ENCODE peak calls at places on chromosome 11, in nine cellular contexts. S is mammary epithelial cell, V is HFF-Myc, F is A549, Z is cardiac muscle cell, E is uterus, N is left ventricle myocardium inferior, M is astrocyte of the spinal cord, H is ovary. X is an unnamed sample.

GRCh38 chr11:63560506-63561179 is 2.5 kb downstream of the PLAAT2 start:
- DNase-seq in S (peak), V (no peak), F (no peak), Z (no peak), E (no peak), N (peak), M (no peak), H (no peak), X (no peak)

GRCh38 chr11:121448431-121448941 is 3.6 kb upstream of the SORL1 start:
- DNase-seq in S (no peak), V (no peak), F (no peak), Z (no peak), E (no peak), N (no peak), M (no peak), H (no peak), X (no peak)

GRCh38 chr11:93940395-93940794 is 80.8 kb upstream of the HEPHL1 start:
- DNase-seq in S (no peak), V (no peak), F (no peak), Z (no peak), E (no peak), N (no peak), M (no peak), H (no peak), X (no peak)

GRCh38 chr11:299081-299891 is at the start of gene IFITM5:
- DNase-seq in S (no peak), V (no peak), F (no peak), Z (no peak), E (no peak), N (peak), M (no peak), H (peak), X (no peak)

GRCh38 chr11:17314232-17314547 is 37.4 kb upstream of the NCR3LG1 start:
- DNase-seq in S (peak), V (peak), F (no peak), Z (peak), E (no peak), N (no peak), M (peak), H (no peak), X (peak)

GRCh38 chr11:98568011-98568410 is 452.7 kb upstream of the CNTN5 start:
- DNase-seq in S (no peak), V (no peak), F (no peak), Z (peak), E (no peak), N (no peak), M (peak), H (no peak), X (peak)

GRCh38 chr11:91860661-91861060 is 364.0 kb upstream of the FAT3 start:
- DNase-seq in S (no peak), V (no peak), F (no peak), Z (no peak), E (no peak), N (no peak), M (no peak), H (no peak), X (no peak)

GRCh38 chr11:73431431-73431830 is 55.2 kb downstream of the RELT start:
- DNase-seq in S (no peak), V (no peak), F (no peak), Z (no peak), E (no peak), N (no peak), M (no peak), H (no peak), X (no peak)

GRCh38 chr11:32597914-32598313 is 14.3 kb downstream of the EIF3M start:
- DNase-seq in S (no peak), V (no peak), F (no peak), Z (no peak), E (no peak), N (no peak), M (no peak), H (no peak), X (no peak)

GRCh38 chr11:11037162-11037732 is 179.4 kb upstream of the ZBED5 start:
- DNase-seq in S (no peak), V (no peak), F (no peak), Z (no peak), E (no peak), N (no peak), M (no peak), H (no peak), X (no peak)

GRCh38 chr11:114077482-114078305 is 18.2 kb downstream of the ZBTB16 start:
- DNase-seq in S (no peak), V (no peak), F (no peak), Z (no peak), E (no peak), N (no peak), M (no peak), H (no peak), X (no peak)

GRCh38 chr11:122178795-122179194 is 62.8 kb upstream of the BLID start:
- DNase-seq in S (no peak), V (no peak), F (no peak), Z (no peak), E (no peak), N (no peak), M (no peak), H (no peak), X (no peak)

GRCh38 chr11:10809373-10810199 is 860 bp upstream of the EIF4G2 start:
- DNase-seq in S (peak), V (peak), F (peak), Z (no peak), E (peak), N (no peak), M (peak), H (no peak), X (peak)

GRCh38 chr11:2561283-2562180 is 116.7 kb downstream of the KCNQ1 start:
- DNase-seq in S (no peak), V (no peak), F (no peak), Z (no peak), E (no peak), N (peak), M (no peak), H (peak), X (no peak)

GRCh38 chr11:59756845-59757244 is 1.7 kb downstream of the STX3 start:
- DNase-seq in S (peak), V (no peak), F (peak), Z (no peak), E (peak), N (no peak), M (peak), H (no peak), X (no peak)

GRCh38 chr11:26522912-26523610 is 49.0 kb downstream of the MUC15 start:
- DNase-seq in S (peak), V (peak), F (no peak), Z (no peak), E (no peak), N (no peak), M (peak), H (no peak), X (peak)

GRCh38 chr11:62856333-62856910 is 17.0 kb upstream of the WDR74 start:
- DNase-seq in S (no peak), V (no peak), F (no peak), Z (no peak), E (no peak), N (no peak), M (peak), H (no peak), X (no peak)

GRCh38 chr11:110317516-110317932 is 21.1 kb upstream of the RDX start:
- DNase-seq in S (peak), V (no peak), F (no peak), Z (peak), E (no peak), N (no peak), M (peak), H (no peak), X (no peak)

GRCh38 chr11:102276302-102277182 is 40.7 kb upstream of the BIRC3 start:
- DNase-seq in S (no peak), V (peak), F (no peak), Z (peak), E (no peak), N (no peak), M (peak), H (no peak), X (peak)

GRCh38 chr11:93843906-93844305 is 6.5 kb downstream of the VSTM5 start:
- DNase-seq in S (peak), V (no peak), F (no peak), Z (no peak), E (no peak), N (no peak), M (no peak), H (no peak), X (no peak)

GRCh38 chr11:8263109-8263768 is 439 bp downstream of the LMO1 start:
- DNase-seq in S (no peak), V (no peak), F (no peak), Z (peak), E (peak), N (no peak), M (no peak), H (peak), X (no peak)

GRCh38 chr11:115677190-115677589 is 173.0 kb upstream of the CADM1 start:
- DNase-seq in S (no peak), V (no peak), F (no peak), Z (no peak), E (no peak), N (no peak), M (no peak), H (no peak), X (no peak)

GRCh38 chr11:95520765-95521542 is 268.6 kb downstream of the FAM76B start:
- DNase-seq in S (peak), V (no peak), F (no peak), Z (no peak), E (no peak), N (no peak), M (no peak), H (no peak), X (peak)

GRCh38 chr11:1078191-1078601 is 3.5 kb downstream of the MUC2 start:
- DNase-seq in S (no peak), V (no peak), F (no peak), Z (no peak), E (peak), N (no peak), M (no peak), H (peak), X (no peak)

GRCh38 chr11:44176541-44177213 is 81.2 kb downstream of the EXT2 start:
- DNase-seq in S (no peak), V (no peak), F (no peak), Z (no peak), E (no peak), N (no peak), M (no peak), H (no peak), X (no peak)

GRCh38 chr11:47186937-47187681 is 875 bp upstream of the PACSIN3 start:
- DNase-seq in S (peak), V (no peak), F (no peak), Z (peak), E (peak), N (peak), M (peak), H (peak), X (no peak)
- H3K4me3 ChIP-seq in S (peak), V (peak), F (peak), Z (peak), E (peak), N (peak), M (peak), H (peak), X (peak)

DNA sequence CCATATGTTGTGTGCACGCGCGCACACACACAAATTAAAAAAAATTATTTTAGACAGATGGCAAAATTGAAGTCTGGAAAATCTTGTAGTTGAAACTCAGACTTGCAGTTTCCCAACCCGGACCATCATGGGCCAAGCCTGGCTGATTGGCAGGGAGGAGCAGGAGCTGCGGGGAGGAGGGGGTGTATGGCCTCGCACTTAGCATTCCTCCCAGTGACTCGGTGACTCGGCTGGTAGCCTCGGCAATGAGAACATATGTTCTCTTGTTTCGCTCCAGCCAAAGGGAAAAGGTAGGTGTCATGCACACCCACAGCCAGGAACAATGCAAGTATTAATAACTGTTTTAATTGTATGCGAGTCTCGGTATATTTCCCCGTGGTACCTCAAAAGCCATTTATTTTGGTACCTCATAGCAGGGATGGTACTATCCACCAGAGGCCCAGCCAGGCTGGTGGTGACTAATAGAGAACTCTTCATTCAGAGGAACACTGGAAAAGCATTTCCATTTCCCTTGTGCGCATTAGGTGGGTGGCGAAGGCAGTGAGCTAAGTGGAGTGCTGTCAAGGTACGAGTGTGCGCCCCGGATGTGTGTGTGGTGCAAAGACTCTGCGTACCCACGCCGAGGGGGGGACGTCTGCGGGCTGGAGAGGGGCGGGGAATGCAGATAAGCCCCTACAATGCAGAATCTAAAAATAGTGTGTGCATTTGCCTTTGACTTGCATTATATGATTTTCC is 92.4 kb downstream of the DSCAML1 start:
- DNase-seq in S (peak), V (no peak), F (no peak), Z (peak), E (no peak), N (no peak), M (no peak), H (no peak), X (no peak)
- TF ChIP-seq CTCF in S (no peak), V (no peak), F (no peak), Z (no peak), E (no peak), N (no peak), M (no peak), H (no peak), X (no peak)

DNA sequence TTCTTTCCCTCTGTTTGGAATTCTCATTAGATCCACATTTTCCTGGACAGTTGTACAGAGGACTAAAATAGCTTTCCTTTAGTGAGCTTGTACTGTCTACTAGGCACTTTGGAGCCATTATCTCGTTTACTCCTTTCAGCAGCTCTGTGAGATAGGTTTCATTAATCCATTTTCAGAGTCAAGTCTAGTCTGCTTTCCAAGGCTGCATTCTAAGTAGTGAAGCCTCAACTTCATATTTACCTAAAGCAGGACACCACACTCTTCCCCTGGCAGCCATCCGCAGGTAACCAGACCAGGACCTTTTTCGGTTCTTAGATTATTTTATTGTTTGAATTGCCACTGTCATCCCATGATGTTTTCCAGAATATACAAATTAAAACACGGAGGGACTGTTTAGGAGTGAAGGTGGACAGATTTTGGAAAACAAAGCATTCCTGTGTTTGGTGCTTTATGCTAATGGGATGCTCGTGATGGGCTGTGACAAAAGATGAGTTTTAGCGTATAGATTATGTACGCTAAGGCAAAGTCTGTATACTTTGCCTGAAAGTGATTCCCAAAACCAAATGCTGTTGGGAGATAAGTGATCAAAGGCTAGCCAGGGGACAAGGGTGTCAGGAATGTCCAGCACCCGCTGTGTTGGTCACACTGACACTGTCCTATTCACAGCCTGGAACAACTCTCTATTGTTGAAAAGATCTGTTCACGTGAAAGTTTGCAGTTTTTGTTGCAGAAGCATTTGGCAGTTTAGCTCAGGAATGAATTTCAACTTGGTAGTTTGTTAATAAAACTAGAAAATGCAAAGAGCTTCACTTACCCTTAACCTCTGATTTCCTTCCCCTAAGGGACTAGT is 1.3 kb downstream of the JAM3 start:
- DNase-seq in S (no peak), V (no peak), F (no peak), Z (peak), E (no peak), N (no peak), M (no peak), H (no peak), X (no peak)
- H3K4me3 ChIP-seq in S (no peak), V (peak), F (no peak), Z (peak), E (no peak), N (peak), M (peak), H (peak), X (peak)

GRCh38 chr11:40921256-40921655 is 538.2 kb downstream of the LRRC4C start:
- DNase-seq in S (no peak), V (no peak), F (no peak), Z (no peak), E (no peak), N (no peak), M (no peak), H (no peak), X (no peak)

DNA sequence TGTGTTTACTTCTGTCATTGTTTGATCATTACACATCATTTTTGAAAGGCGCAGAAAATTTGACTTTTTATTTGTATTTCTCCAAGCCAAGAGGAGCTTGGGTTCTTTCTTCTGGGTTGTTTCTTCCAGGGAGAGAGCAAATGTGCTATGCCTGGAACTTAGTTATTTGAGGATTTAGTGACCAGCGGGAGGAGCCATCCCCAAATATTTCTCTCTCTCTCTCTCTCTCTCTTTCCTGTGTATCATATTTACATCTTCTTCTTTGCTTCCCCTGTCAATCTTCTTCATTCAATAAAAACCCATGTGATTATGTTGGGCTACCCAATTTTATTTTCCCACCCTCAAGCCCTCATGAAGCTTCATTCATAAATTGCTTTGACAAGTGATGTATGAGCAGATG is 534.5 kb downstream of the LRRC4C start:
- DNase-seq in S (peak), V (no peak), F (no peak), Z (no peak), E (no peak), N (no peak), M (no peak), H (no peak), X (no peak)
- TF ChIP-seq CTCF in S (no peak), V (no peak), F (no peak), Z (no peak), E (no peak), N (no peak), M (no peak), H (no peak), X (no peak)

GRCh38 chr11:86116386-86116726 is 47.5 kb upstream of the PICALM start:
- DNase-seq in S (peak), V (no peak), F (peak), Z (no peak), E (no peak), N (no peak), M (peak), H (no peak), X (peak)
- H3K4me3 ChIP-seq in S (peak), V (no peak), F (peak), Z (no peak), E (no peak), N (no peak), M (no peak), H (no peak), X (no peak)

GRCh38 chr11:68354181-68354872 is 41.9 kb downstream of the LRP5 start:
- DNase-seq in S (peak), V (peak), F (peak), Z (no peak), E (peak), N (peak), M (peak), H (peak), X (peak)
- TF ChIP-seq CTCF in S (no peak), V (no peak), F (peak), Z (peak), E (no peak), N (no peak), M (no peak), H (no peak), X (no peak)

GRCh38 chr11:69834811-69835800 is 15.9 kb upstream of the FGF3 start:
- DNase-seq in S (no peak), V (no peak), F (no peak), Z (no peak), E (no peak), N (no peak), M (no peak), H (no peak), X (peak)
- H3K4me3 ChIP-seq in S (no peak), V (no peak), F (no peak), Z (no peak), E (no peak), N (no peak), M (no peak), H (no peak), X (no peak)

DNA sequence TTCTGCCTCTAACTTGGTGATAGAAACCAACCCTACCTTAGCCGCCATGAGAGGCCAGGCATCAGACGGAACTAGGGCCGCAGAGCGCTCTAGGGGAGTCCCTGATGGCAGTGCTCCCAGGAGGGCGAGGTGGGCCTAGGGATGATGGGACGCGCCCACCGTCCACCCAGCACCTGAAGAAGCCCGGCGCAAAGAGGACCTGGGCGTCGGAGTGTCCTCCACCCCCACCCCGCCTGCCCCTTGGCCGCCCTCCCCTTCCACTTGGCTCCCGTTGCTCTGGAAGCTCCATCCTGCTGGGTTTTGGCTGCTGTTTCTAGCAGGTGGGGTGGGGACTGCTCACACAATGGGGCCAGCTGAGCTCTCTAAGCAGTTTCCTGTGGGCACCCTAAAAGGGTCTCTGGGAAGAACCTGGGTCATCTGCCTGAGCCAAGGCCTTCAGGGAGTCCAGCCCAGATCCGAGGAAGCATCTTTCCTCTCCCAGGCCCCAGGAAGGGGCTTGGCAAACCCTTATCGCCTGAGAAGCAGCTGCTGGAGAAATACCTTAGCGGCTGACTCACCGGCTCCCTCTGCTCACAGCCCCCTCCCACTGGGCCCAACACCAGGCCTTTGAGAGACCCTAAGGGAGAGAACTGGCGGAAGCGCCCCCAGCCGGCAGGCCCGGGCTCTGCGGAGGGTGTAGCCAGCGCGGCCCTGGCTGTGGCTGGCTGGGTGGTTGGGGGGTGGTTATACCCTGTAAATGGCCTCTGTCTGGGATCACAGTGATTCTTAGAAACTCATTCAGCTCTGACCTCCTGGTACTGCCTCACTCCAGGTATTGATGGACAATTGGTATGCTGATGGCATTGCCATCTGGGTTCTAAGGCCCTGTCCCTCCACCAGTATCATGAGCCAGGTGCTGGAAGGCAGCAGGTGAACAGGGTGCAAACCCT is 19.3 kb downstream of the CREB3L1 start:
- DNase-seq in S (no peak), V (peak), F (no peak), Z (peak), E (peak), N (peak), M (peak), H (peak), X (peak)
- TF ChIP-seq CTCF in S (no peak), V (peak), F (no peak), Z (peak), E (peak), N (peak), M (peak), H (no peak), X (peak)

GRCh38 chr11:65917434-65918210 is 1.2 kb downstream of the C11orf68 start:
- DNase-seq in S (no peak), V (no peak), F (no peak), Z (no peak), E (peak), N (no peak), M (no peak), H (peak), X (no peak)

GRCh38 chr11:65917077-65917433 is 1.8 kb downstream of the C11orf68 start:
- DNase-seq in S (no peak), V (no peak), F (no peak), Z (no peak), E (no peak), N (no peak), M (no peak), H (no peak), X (no peak)

GRCh38 chr11:65915101-65915820 is 3.6 kb downstream of the C11orf68 start:
- DNase-seq in S (no peak), V (no peak), F (no peak), Z (no peak), E (no peak), N (no peak), M (no peak), H (no peak), X (no peak)

GRCh38 chr11:65916391-65916790 is 2.5 kb downstream of the C11orf68 start:
- DNase-seq in S (no peak), V (no peak), F (no peak), Z (no peak), E (no peak), N (no peak), M (no peak), H (no peak), X (no peak)

GRCh38 chr11:65915821-65916251 is 3.0 kb downstream of the C11orf68 start:
- DNase-seq in S (peak), V (peak), F (peak), Z (no peak), E (peak), N (peak), M (peak), H (peak), X (peak)
- H3K4me3 ChIP-seq in S (peak), V (peak), F (peak), Z (no peak), E (peak), N (peak), M (peak), H (no peak), X (peak)